ENCODE peak calls at places on chromosomes 11 and 22, in eight cellular contexts. X, U, F, I, H, R, E and P are unnamed samples. For H3K9me3, the result is how much of the 10 kb centered on the place peaks cover.

GRCh38 chr22:42990131-42990838 is 24.7 kb downstream of the PACSIN2 start:
- DNase-seq in E (no peak), H (peak), X (no peak), I (peak), U (no peak), F (no peak), R (no peak), P (peak)

GRCh38 chr11:34707462-34707840 is 86.6 kb downstream of the EHF start:
- DNase-seq in U (no peak), R (no peak), X (no peak), H (no peak), E (no peak), F (no peak), I (no peak), P (no peak)

GRCh38 chr11:78318733-78319132 is 98.9 kb downstream of the GAB2 start:
- DNase-seq in F (no peak), U (no peak), X (no peak), I (no peak), E (no peak), R (no peak), H (no peak), P (no peak)

GRCh38 chr22:50146440-50147228 is 23.9 kb upstream of the PANX2 start:
- DNase-seq in F (peak), R (peak), X (no peak), U (no peak), I (peak), E (peak), H (no peak), P (peak)

GRCh38 chr22:19700790-19701419 is 13.4 kb upstream of the SEPTIN5 start:
- DNase-seq in X (no peak), I (no peak), H (no peak), U (no peak), E (no peak), F (no peak), R (no peak), P (no peak)

GRCh38 chr22:40400173-40400572 is 29.8 kb downstream of the SGSM3 start:
- DNase-seq in I (no peak), E (no peak), H (peak), F (no peak), U (no peak), R (peak), X (peak), P (peak)

GRCh38 chr22:30866216-30866615 is 102.4 kb downstream of the MORC2 start:
- DNase-seq in U (no peak), H (peak), I (no peak), E (no peak), X (no peak), F (no peak), R (peak), P (no peak)

GRCh38 chr22:23386245-23386631 is 193.9 kb downstream of the IGLL1 start:
- DNase-seq in E (peak), H (peak), X (no peak), R (no peak), F (no peak), U (no peak), I (no peak), P (no peak)

GRCh38 chr22:34410111-34410510 is 489.8 kb upstream of the LARGE1 start:
- DNase-seq in U (no peak), I (no peak), R (no peak), H (no peak), X (no peak), F (no peak), E (no peak), P (no peak)

GRCh38 chr11:92388380-92388779 is 163.8 kb downstream of the FAT3 start:
- DNase-seq in X (no peak), F (no peak), E (no peak), I (no peak), H (no peak), U (no peak), R (no peak), P (no peak)

GRCh38 chr11:83374311-83374710 is 88.1 kb upstream of the CCDC90B start:
- DNase-seq in H (no peak), X (no peak), I (no peak), U (no peak), R (no peak), E (no peak), F (no peak), P (no peak)

GRCh38 chr11:126378763-126379162 is 23.3 kb downstream of the ST3GAL4 start:
- DNase-seq in H (peak), I (peak), U (no peak), F (no peak), X (no peak), E (no peak), R (no peak), P (no peak)

GRCh38 chr22:19554834-19555404 is 30.7 kb upstream of the CLDN5 start:
- DNase-seq in U (no peak), I (peak), F (no peak), H (no peak), X (no peak), R (peak), E (no peak), P (no peak)

GRCh38 chr22:42560781-42561180 is 7.0 kb downstream of the SERHL2 start:
- DNase-seq in H (no peak), R (no peak), F (no peak), I (no peak), E (no peak), X (no peak), U (no peak), P (no peak)

GRCh38 chr22:20430101-20430640 is 7.5 kb downstream of the SCARF2 start:
- DNase-seq in F (no peak), E (peak), I (peak), H (no peak), U (no peak), X (no peak), R (no peak), P (no peak)

GRCh38 chr11:125128450-125128849 is 17.0 kb upstream of the TMEM218 start:
- DNase-seq in I (no peak), E (no peak), F (no peak), H (no peak), R (no peak), U (no peak), X (no peak), P (no peak)

GRCh38 chr11:89381094-89381493 is 110.1 kb downstream of the NOX4 start:
- DNase-seq in X (no peak), F (no peak), H (peak), U (no peak), R (no peak), I (no peak), E (no peak), P (no peak)

GRCh38 chr11:62497132-62497915 is 49.3 kb downstream of the AHNAK start:
- DNase-seq in H (no peak), F (peak), E (no peak), I (no peak), U (no peak), R (no peak), X (no peak), P (peak)

GRCh38 chr11:72848846-72849466 is 34.7 kb downstream of the ATG16L2 start:
- DNase-seq in R (no peak), H (peak), U (peak), X (no peak), F (no peak), I (no peak), E (no peak), P (no peak)

GRCh38 chr22:38072322-38073149 is 11.4 kb downstream of the SLC16A8 start:
- DNase-seq in U (no peak), F (no peak), X (no peak), I (peak), R (no peak), E (peak), H (peak), P (no peak)

GRCh38 chr22:47808886-47809620 is 1046.6 kb downstream of the TBC1D22A start:
- DNase-seq in H (no peak), X (no peak), I (no peak), F (no peak), U (no peak), E (no peak), R (no peak), P (no peak)

GRCh38 chr11:24389575-24389974 is 107.3 kb upstream of the LUZP2 start:
- DNase-seq in F (no peak), H (no peak), X (no peak), R (no peak), I (no peak), U (no peak), E (no peak), P (no peak)

GRCh38 chr11:44575288-44575672 is 9.8 kb downstream of the CD82 start:
- DNase-seq in X (no peak), H (no peak), U (no peak), E (no peak), R (no peak), I (no peak), F (no peak), P (no peak)

GRCh38 chr11:130124096-130124495 is 35.5 kb upstream of the ST14 start:
- DNase-seq in X (no peak), U (no peak), I (peak), R (no peak), F (no peak), H (peak), E (no peak), P (peak)

GRCh38 chr11:74678591-74679512 is 52.4 kb downstream of the CHRDL2 start:
- DNase-seq in X (no peak), I (no peak), F (no peak), E (no peak), H (no peak), R (no peak), U (no peak), P (no peak)

GRCh38 chr11:69867076-69868002 is 48.1 kb upstream of the FGF3 start:
- DNase-seq in I (no peak), U (no peak), R (no peak), X (no peak), F (no peak), H (no peak), E (peak), P (no peak)

GRCh38 chr11:130588471-130588870 is 140.0 kb downstream of the ADAMTS15 start:
- DNase-seq in H (no peak), I (no peak), E (no peak), U (no peak), F (no peak), X (no peak), R (no peak), P (no peak)

GRCh38 chr11:9855579-9856260 is 191.8 kb downstream of the SWAP70 start:
- DNase-seq in U (no peak), H (no peak), X (no peak), F (no peak), R (no peak), E (no peak), I (no peak), P (no peak)

GRCh38 chr11:61173456-61173855 is 12.2 kb upstream of the VPS37C start:
- DNase-seq in F (no peak), R (no peak), U (no peak), H (no peak), I (peak), X (no peak), E (no peak), P (no peak)

GRCh38 chr11:86676533-86677154 is 4.2 kb upstream of the ME3 start:
- DNase-seq in R (no peak), F (no peak), H (no peak), X (no peak), I (no peak), E (no peak), U (no peak), P (no peak)

GRCh38 chr11:42066113-42066512 is 606.7 kb upstream of the LRRC4C start:
- DNase-seq in U (no peak), E (peak), H (no peak), R (no peak), I (no peak), X (no peak), F (no peak), P (no peak)

GRCh38 chr11:125114518-125114917 is 3.1 kb upstream of the TMEM218 start:
- DNase-seq in F (no peak), U (no peak), R (no peak), X (no peak), I (no peak), H (no peak), E (no peak), P (no peak)

GRCh38 chr11:101914737-101915426 is at the start of gene CEP126:
- DNase-seq in H (peak), E (peak), I (peak), F (peak), X (peak), U (peak), R (peak), P (peak)

GRCh38 chr22:39818050-39818449 is 75.5 kb downstream of the ENTHD1 start:
- DNase-seq in F (no peak), R (no peak), U (no peak), I (no peak), H (no peak), E (no peak), X (no peak), P (no peak)

GRCh38 chr11:64619811-64620285 is 28.8 kb downstream of the SLC22A12 start:
- DNase-seq in X (no peak), I (peak), U (no peak), F (peak), R (no peak), H (no peak), E (no peak), P (peak)

GRCh38 chr11:64874841-64875240 is 3.6 kb downstream of the EHD1 start:
- DNase-seq in X (no peak), F (no peak), R (no peak), I (no peak), U (no peak), E (no peak), H (no peak), P (no peak)

GRCh38 chr22:20651286-20651685 is 122.6 kb upstream of the SERPIND1 start:
- DNase-seq in X (no peak), E (no peak), F (no peak), R (peak), U (no peak), H (no peak), I (no peak), P (no peak)

GRCh38 chr11:14015711-14016110 is 53.2 kb downstream of the SPON1 start:
- DNase-seq in H (no peak), U (no peak), R (no peak), F (no peak), E (no peak), X (no peak), I (no peak), P (no peak)

GRCh38 chr11:67027943-67028542 is 5.1 kb downstream of the SYT12 start:
- DNase-seq in R (no peak), H (no peak), X (no peak), E (no peak), I (no peak), U (no peak), F (no peak), P (no peak)

GRCh38 chr11:576791-577610 is 731 bp downstream of the PHRF1 start:
- DNase-seq in R (peak), U (no peak), I (no peak), X (no peak), E (peak), H (no peak), F (no peak), P (no peak)

GRCh38 chr11:577611-577894 is 1.3 kb downstream of the PHRF1 start:
- DNase-seq in X (no peak), H (no peak), I (no peak), R (no peak), F (no peak), U (no peak), E (peak), P (no peak)

GRCh38 chr11:574632-575323 is 1.5 kb upstream of the PHRF1 start:
- DNase-seq in R (peak), E (peak), F (no peak), U (no peak), X (no peak), H (no peak), I (no peak), P (no peak)

GRCh38 chr11:575996-576756 is at the start of gene PHRF1:
- DNase-seq in E (peak), U (peak), F (peak), I (peak), R (peak), X (peak), H (peak), P (peak)

DNA sequence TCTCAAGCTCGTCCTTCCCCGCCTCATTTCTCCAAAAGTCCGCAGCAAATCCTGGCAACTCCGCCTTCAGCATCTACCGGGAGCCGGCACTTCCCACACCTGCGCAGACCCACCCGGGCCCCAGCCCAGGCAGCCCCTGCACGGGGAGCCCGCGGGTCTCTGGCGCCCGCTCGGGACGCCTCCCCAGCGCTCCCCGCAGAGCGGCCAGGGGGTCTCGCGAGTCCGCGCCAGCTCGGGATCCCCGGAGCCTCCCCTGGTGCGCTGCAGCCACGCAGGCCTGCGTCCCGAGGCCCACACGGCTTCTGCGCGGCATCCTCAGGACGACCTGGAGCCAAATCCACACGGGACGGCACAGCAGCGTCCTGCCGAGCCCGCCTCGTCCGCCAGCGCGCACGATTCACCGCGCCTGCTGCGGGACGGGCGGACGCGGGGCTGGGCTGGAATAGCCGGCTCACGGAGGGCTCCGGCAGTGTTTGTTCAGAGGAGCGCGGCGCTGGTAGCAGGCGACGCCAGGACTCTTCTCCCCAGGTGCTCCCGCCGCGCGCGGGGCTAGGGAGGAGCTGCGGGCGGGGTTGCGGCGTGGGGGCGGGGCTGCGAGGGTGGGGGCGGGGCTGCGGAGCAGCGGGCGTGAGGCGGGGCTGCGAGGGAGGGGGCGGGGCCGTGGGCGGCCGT is 810 bp upstream of the PHRF1 start:
- DNase-seq in H (no peak), X (no peak), F (peak), U (no peak), I (no peak), E (no peak), R (peak), P (no peak)
- H3K27ac ChIP-seq in H (no peak), X (no peak), F (peak), U (no peak), I (peak), E (peak), R (peak), P (peak)

GRCh38 chr22:45200230-45200629 is 36.5 kb downstream of the NUP50 start:
- DNase-seq in U (no peak), R (no peak), F (no peak), I (peak), E (no peak), X (no peak), H (no peak), P (no peak)
- H3K9me3 ChIP-seq in U (under half), R (under half), F (under half), I (under half), E (under half), X (under half), H (under half), P (under half)

GRCh38 chr11:68809506-68809905 is 32.2 kb downstream of the CPT1A start:
- DNase-seq in H (no peak), F (no peak), I (no peak), E (no peak), X (no peak), U (no peak), R (no peak), P (no peak)
- H3K27ac ChIP-seq in H (no peak), F (no peak), I (no peak), E (no peak), X (no peak), U (no peak), R (no peak), P (no peak)

GRCh38 chr11:1563697-1564534 is 8.2 kb downstream of the DUSP8 start:
- DNase-seq in U (no peak), F (no peak), E (peak), H (peak), I (no peak), R (peak), X (no peak), P (no peak)
- H3K9me3 ChIP-seq in U (under half), F (under half), E (under half), H (under half), I (under half), R (under half), X (under half), P (under half)